ENCODE peak calls at places on chromosome 7, in nine cellular contexts. B, P, A, G, Z, U, E, S and C are unnamed samples.

GRCh38 chr7:84159435-84159834 is 35.2 kb downstream of the SEMA3A start:
- DNase-seq in G (no peak), E (no peak), P (no peak), B (no peak), A (no peak), S (no peak), Z (no peak), U (no peak), C (no peak)

GRCh38 chr7:504221-505081 is 15.2 kb downstream of the PDGFA start:
- DNase-seq in P (no peak), E (peak), U (no peak), B (no peak), S (no peak), G (peak), Z (no peak), A (no peak), C (no peak)

GRCh38 chr7:141257597-141257996 is 183.7 kb downstream of the TMEM178B start:
- DNase-seq in P (no peak), E (no peak), Z (no peak), A (no peak), S (no peak), B (no peak), G (no peak), U (no peak), C (no peak)

GRCh38 chr7:30596043-30596641 is 1.5 kb downstream of the GARS1 start:
- DNase-seq in Z (peak), U (no peak), E (no peak), B (no peak), P (peak), A (peak), S (peak), G (peak), C (peak)

GRCh38 chr7:1593091-1593866 is 23.4 kb upstream of the PSMG3 start:
- DNase-seq in Z (no peak), G (no peak), S (no peak), A (peak), U (no peak), B (no peak), P (no peak), E (no peak), C (no peak)

GRCh38 chr7:276230-276835 is 13.6 kb upstream of the FOXL3 start:
- DNase-seq in A (no peak), U (no peak), G (no peak), E (no peak), Z (no peak), B (no peak), S (no peak), P (no peak), C (no peak)

GRCh38 chr7:41630741-41631140 is 72.1 kb downstream of the INHBA start:
- DNase-seq in P (no peak), E (no peak), S (no peak), B (no peak), G (no peak), U (no peak), Z (no peak), A (no peak), C (no peak)

GRCh38 chr7:159030490-159031134 is 114.1 kb downstream of the VIPR2 start:
- DNase-seq in E (peak), P (peak), G (peak), U (no peak), A (no peak), B (no peak), Z (peak), S (no peak), C (no peak)

GRCh38 chr7:105268511-105269392 is 120.0 kb downstream of the SRPK2 start:
- DNase-seq in A (peak), S (peak), Z (peak), B (no peak), U (no peak), E (no peak), P (peak), G (no peak), C (peak)

GRCh38 chr7:142587578-142588191 is 161.6 kb upstream of the PRSS1 start:
- DNase-seq in S (peak), E (no peak), U (no peak), G (peak), B (no peak), P (peak), A (peak), Z (peak), C (peak)
- H3K4me3 ChIP-seq in S (no peak), E (no peak), U (no peak), G (no peak), B (no peak), P (no peak), A (no peak), Z (no peak), C (no peak)

DNA sequence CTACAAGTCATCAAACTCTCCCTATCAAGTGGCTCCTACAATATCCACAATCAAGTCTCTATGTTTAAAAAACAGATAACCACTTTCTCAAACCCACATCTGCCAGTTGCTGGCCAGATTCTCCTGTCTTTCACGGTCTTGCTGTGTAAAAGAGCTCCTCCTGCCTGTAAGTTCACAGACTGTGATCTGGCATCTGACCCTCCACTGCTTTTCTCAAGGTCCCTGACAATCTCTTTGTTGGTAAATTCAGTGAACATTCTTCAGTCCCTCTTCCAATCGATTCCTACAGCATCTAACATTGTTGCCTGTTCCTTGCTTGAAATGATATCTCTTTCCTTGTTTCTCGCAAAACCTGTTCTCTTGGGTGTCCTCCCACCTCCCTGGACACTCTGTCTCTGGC is 18.5 kb upstream of the LMOD2 start:
- DNase-seq in S (no peak), U (no peak), A (peak), B (no peak), Z (no peak), E (no peak), G (no peak), P (no peak), C (no peak)
- TF ChIP-seq CTCF in S (no peak), U (no peak), A (peak), B (peak), Z (no peak), E (no peak), G (no peak), P (no peak), C (peak)

GRCh38 chr7:145276118-145276517 is 440.3 kb upstream of the TPK1 start:
- DNase-seq in Z (no peak), G (no peak), U (no peak), P (no peak), S (no peak), A (no peak), B (no peak), E (no peak), C (no peak)
- H3K4me3 ChIP-seq in Z (no peak), G (no peak), U (no peak), P (no peak), S (no peak), A (no peak), B (no peak), E (no peak), C (no peak)

DNA sequence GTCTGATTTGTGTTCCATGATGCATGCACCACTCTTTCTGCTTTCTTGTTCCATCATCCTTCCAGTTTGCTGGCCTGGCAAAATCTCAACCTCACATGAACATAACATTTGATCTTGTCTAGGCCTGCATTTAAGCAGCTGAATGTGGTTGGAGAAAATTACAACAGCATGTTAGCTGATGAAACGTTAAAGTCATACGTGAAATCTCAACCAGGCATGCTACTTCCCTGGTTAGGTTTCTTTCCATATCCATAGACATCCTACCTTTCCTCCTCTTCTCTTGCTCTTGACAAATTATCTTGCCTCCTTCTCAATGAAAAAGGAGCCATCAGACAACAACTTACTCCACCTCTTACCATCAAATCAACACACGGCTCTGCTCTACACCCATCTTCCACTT is 153.6 kb downstream of the C1GALT1 start:
- DNase-seq in E (no peak), P (peak), G (no peak), S (no peak), B (no peak), U (no peak), Z (no peak), A (no peak), C (no peak)
- TF ChIP-seq CTCF in E (no peak), P (no peak), G (no peak), S (no peak), B (no peak), U (no peak), Z (no peak), A (no peak), C (no peak)

DNA sequence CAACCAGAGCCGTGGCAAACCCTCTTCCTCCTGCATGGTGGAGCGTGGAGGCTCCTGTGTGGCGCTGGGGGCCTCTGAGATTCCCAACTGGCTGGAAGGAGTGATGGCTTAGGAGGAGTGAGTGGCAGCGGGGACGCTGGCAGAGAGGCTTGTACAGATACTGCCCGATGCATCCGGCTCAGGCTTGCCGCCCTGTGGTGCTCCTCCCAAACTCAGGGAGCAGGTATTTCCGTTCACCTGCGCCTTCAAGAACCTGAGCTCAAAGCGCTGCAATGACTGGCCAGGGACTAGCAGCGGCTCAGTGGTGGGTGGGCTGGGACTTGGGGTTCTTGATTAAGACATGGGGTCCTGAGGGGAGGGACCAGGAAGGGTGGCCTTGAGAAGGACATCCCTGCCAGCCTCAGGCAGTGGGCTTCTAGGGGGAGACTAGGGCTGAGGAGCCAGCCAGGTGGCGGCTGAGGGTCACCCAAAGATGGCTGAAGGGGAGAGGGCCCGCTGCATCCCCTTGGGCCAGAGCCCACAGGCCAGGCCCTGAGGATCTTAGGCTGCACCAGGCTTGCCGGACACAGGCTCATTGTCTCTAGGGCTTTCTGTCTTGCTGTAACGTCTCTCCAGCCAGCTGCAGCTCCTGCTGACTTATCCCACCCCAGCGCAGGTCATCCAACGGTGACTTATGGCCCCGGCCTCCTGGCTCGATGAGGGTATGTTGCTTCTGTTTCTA is 3.2 kb downstream of the ZNF775 start:
- DNase-seq in Z (no peak), S (no peak), P (no peak), E (no peak), B (no peak), G (no peak), A (no peak), U (no peak), C (no peak)
- H3K4me3 ChIP-seq in Z (no peak), S (no peak), P (no peak), E (no peak), B (no peak), G (no peak), A (no peak), U (no peak), C (peak)

GRCh38 chr7:151167197-151167911 is at the start of gene GBX1:
- DNase-seq in U (no peak), A (no peak), P (peak), S (no peak), G (no peak), B (no peak), Z (peak), E (peak), C (no peak)
- TF ChIP-seq CTCF in U (no peak), A (no peak), P (no peak), S (no peak), G (no peak), B (no peak), Z (no peak), E (peak), C (no peak)

GRCh38 chr7:47574473-47575328 is 7.2 kb downstream of the TNS3 start:
- DNase-seq in Z (no peak), A (no peak), E (no peak), P (no peak), U (no peak), B (no peak), G (no peak), S (no peak), C (no peak)
- H3K4me3 ChIP-seq in Z (no peak), A (no peak), E (no peak), P (no peak), U (no peak), B (no peak), G (no peak), S (no peak), C (no peak)